ENCODE peak calls at places on chromosomes 4 and X, in seven cellular contexts. N is M059J, O is right cardiac atrium, K is upper lobe of left lung, H is NCI-H1694, L is ELF-1, E is HEK293T. F is an unnamed sample.

GRCh38 chr4:113575391-113575790 is 186.1 kb downstream of the CAMK2D start:
- DNase-seq in N (peak), O (no peak), K (no peak), H (no peak), L (no peak), E (no peak), F (no peak)

GRCh38 chr4:53015681-53016080 is 153.6 kb downstream of the RASL11B start:
- DNase-seq in N (no peak), O (no peak), K (no peak), H (peak), L (peak), E (peak), F (no peak)

GRCh38 chrX:10769165-10769564 is 148.8 kb upstream of the MID1 start:
- DNase-seq in N (peak), O (no peak), K (no peak), H (peak), L (peak), E (peak), F (no peak)

GRCh38 chrX:40996886-40997530 is 88.2 kb upstream of the USP9X start:
- DNase-seq in N (peak), O (no peak), K (no peak), H (peak), L (peak), E (peak), F (no peak)

GRCh38 chrX:17242470-17242869 is 132.5 kb upstream of the NHS start:
- DNase-seq in N (peak), O (no peak), K (no peak), H (peak), L (peak), E (peak), F (no peak)

GRCh38 chr4:73836373-73837269 is at the start of gene CXCL6:
- DNase-seq in N (peak), O (peak), K (peak), H (no peak), L (peak), E (no peak), F (peak)

GRCh38 chrX:33447285-33447684 is 235.9 kb upstream of the DMD start:
- DNase-seq in N (no peak), O (no peak), K (no peak), H (no peak), L (no peak), E (no peak), F (no peak)

GRCh38 chr4:124943145-124943889 is 230.8 kb upstream of the ANKRD50 start:
- DNase-seq in N (no peak), O (no peak), K (no peak), H (no peak), L (no peak), E (no peak), F (no peak)

GRCh38 chrX:131595120-131595519 is 51.2 kb downstream of the OR13H1 start:
- DNase-seq in N (peak), O (no peak), K (no peak), H (no peak), L (no peak), E (no peak), F (no peak)

GRCh38 chrX:48826876-48827653 is 752 bp downstream of the ERAS start:
- DNase-seq in N (no peak), O (no peak), K (peak), H (no peak), L (no peak), E (no peak), F (no peak)

GRCh38 chrX:8323356-8323755 is 141.3 kb upstream of the VCX3B start:
- DNase-seq in N (no peak), O (no peak), K (no peak), H (no peak), L (peak), E (no peak), F (no peak)

F was measured in left ventricle myocardium inferior.